ENCODE peak calls at places on chromosomes 12 and 14, in seven cellular contexts. One of them, this sample, is unnamed.

GRCh38 chr12:34625116-34625515 is 602.8 kb downstream of the ALG10 start:
- DNase-seq in neural progenitor cell: no peak
- DNase-seq in transverse colon: no peak
- DNase-seq in body of pancreas: no peak
- DNase-seq in mucosa of descending colon: no peak
- DNase-seq in heart left ventricle: no peak
- DNase-seq in activated B cell treated with CpG ODN at 0.5 μM for 24 hours: no peak
- DNase-seq in this sample: no peak

GRCh38 chr12:51592034-51592705 is 1.1 kb downstream of the SCN8A start:
- DNase-seq in neural progenitor cell: peak
- DNase-seq in mucosa of descending colon: no peak
- DNase-seq in transverse colon: no peak
- DNase-seq in body of pancreas: no peak
- DNase-seq in activated B cell treated with CpG ODN at 0.5 μM for 24 hours: no peak
- DNase-seq in heart left ventricle: no peak
- DNase-seq in this sample: no peak

GRCh38 chr14:22973217-22974032 is 8.9 kb downstream of the AJUBA start:
- DNase-seq in body of pancreas: peak
- DNase-seq in transverse colon: peak
- DNase-seq in heart left ventricle: no peak
- DNase-seq in mucosa of descending colon: no peak
- DNase-seq in activated B cell treated with CpG ODN at 0.5 μM for 24 hours: no peak
- DNase-seq in neural progenitor cell: peak
- DNase-seq in this sample: peak

GRCh38 chr12:95574030-95574429 is 22.8 kb upstream of the USP44 start:
- DNase-seq in activated B cell treated with CpG ODN at 0.5 μM for 24 hours: peak
- DNase-seq in body of pancreas: no peak
- DNase-seq in heart left ventricle: no peak
- DNase-seq in mucosa of descending colon: no peak
- DNase-seq in neural progenitor cell: peak
- DNase-seq in transverse colon: no peak
- DNase-seq in this sample: no peak

GRCh38 chr12:46452061-46452615 is 79.6 kb upstream of the SLC38A2 start:
- DNase-seq in body of pancreas: no peak
- DNase-seq in neural progenitor cell: no peak
- DNase-seq in activated B cell treated with CpG ODN at 0.5 μM for 24 hours: no peak
- DNase-seq in transverse colon: no peak
- DNase-seq in heart left ventricle: no peak
- DNase-seq in mucosa of descending colon: no peak
- DNase-seq in this sample: no peak

GRCh38 chr12:2360630-2361170 is 307.9 kb downstream of the CACNA1C start:
- DNase-seq in activated B cell treated with CpG ODN at 0.5 μM for 24 hours: no peak
- DNase-seq in mucosa of descending colon: no peak
- DNase-seq in transverse colon: no peak
- DNase-seq in body of pancreas: no peak
- DNase-seq in heart left ventricle: no peak
- DNase-seq in neural progenitor cell: no peak
- DNase-seq in this sample: no peak

GRCh38 chr14:54182419-54183040 is 214.3 kb upstream of the CDKN3 start:
- DNase-seq in activated B cell treated with CpG ODN at 0.5 μM for 24 hours: no peak
- DNase-seq in neural progenitor cell: no peak
- DNase-seq in heart left ventricle: no peak
- DNase-seq in body of pancreas: no peak
- DNase-seq in mucosa of descending colon: no peak
- DNase-seq in transverse colon: no peak
- DNase-seq in this sample: no peak

GRCh38 chr12:48004039-48004940 is at the start of gene COL2A1:
- DNase-seq in neural progenitor cell: peak
- DNase-seq in activated B cell treated with CpG ODN at 0.5 μM for 24 hours: no peak
- DNase-seq in heart left ventricle: no peak
- DNase-seq in mucosa of descending colon: no peak
- DNase-seq in transverse colon: no peak
- DNase-seq in body of pancreas: peak
- DNase-seq in this sample: no peak

GRCh38 chr12:75341873-75342272 is 7.4 kb downstream of the GLIPR1L1 start:
- DNase-seq in transverse colon: no peak
- DNase-seq in activated B cell treated with CpG ODN at 0.5 μM for 24 hours: no peak
- DNase-seq in mucosa of descending colon: no peak
- DNase-seq in heart left ventricle: no peak
- DNase-seq in neural progenitor cell: no peak
- DNase-seq in body of pancreas: no peak
- DNase-seq in this sample: no peak

GRCh38 chr12:6332459-6332858 is 9.4 kb downstream of the TNFRSF1A start:
- DNase-seq in activated B cell treated with CpG ODN at 0.5 μM for 24 hours: no peak
- DNase-seq in transverse colon: no peak
- DNase-seq in mucosa of descending colon: no peak
- DNase-seq in neural progenitor cell: no peak
- DNase-seq in body of pancreas: no peak
- DNase-seq in heart left ventricle: no peak
- DNase-seq in this sample: no peak

GRCh38 chr12:49548822-49549648 is 10.2 kb downstream of the KCNH3 start:
- DNase-seq in neural progenitor cell: peak
- DNase-seq in heart left ventricle: peak
- DNase-seq in transverse colon: peak
- DNase-seq in activated B cell treated with CpG ODN at 0.5 μM for 24 hours: peak
- DNase-seq in mucosa of descending colon: no peak
- DNase-seq in body of pancreas: no peak
- DNase-seq in this sample: no peak

GRCh38 chr14:74941676-74942097 is 13.7 kb downstream of the PGF start:
- DNase-seq in activated B cell treated with CpG ODN at 0.5 μM for 24 hours: peak
- DNase-seq in transverse colon: peak
- DNase-seq in mucosa of descending colon: peak
- DNase-seq in heart left ventricle: peak
- DNase-seq in neural progenitor cell: no peak
- DNase-seq in body of pancreas: no peak
- DNase-seq in this sample: no peak

GRCh38 chr12:7141351-7142005 is 11.3 kb downstream of the CLSTN3 start:
- DNase-seq in mucosa of descending colon: no peak
- DNase-seq in activated B cell treated with CpG ODN at 0.5 μM for 24 hours: no peak
- DNase-seq in transverse colon: no peak
- DNase-seq in neural progenitor cell: no peak
- DNase-seq in heart left ventricle: no peak
- DNase-seq in body of pancreas: no peak
- DNase-seq in this sample: no peak

GRCh38 chr12:127272864-127273263 is 994.1 kb upstream of the TMEM132C start:
- DNase-seq in transverse colon: no peak
- DNase-seq in activated B cell treated with CpG ODN at 0.5 μM for 24 hours: no peak
- DNase-seq in body of pancreas: no peak
- DNase-seq in heart left ventricle: no peak
- DNase-seq in neural progenitor cell: no peak
- DNase-seq in mucosa of descending colon: no peak
- DNase-seq in this sample: no peak

GRCh38 chr12:111034148-111034910 is 114.0 kb upstream of the MYL2 start:
- DNase-seq in body of pancreas: no peak
- DNase-seq in heart left ventricle: no peak
- DNase-seq in mucosa of descending colon: no peak
- DNase-seq in transverse colon: no peak
- DNase-seq in neural progenitor cell: peak
- DNase-seq in activated B cell treated with CpG ODN at 0.5 μM for 24 hours: no peak
- DNase-seq in this sample: no peak

GRCh38 chr12:111031956-111032919 is 111.9 kb upstream of the MYL2 start:
- DNase-seq in neural progenitor cell: no peak
- DNase-seq in mucosa of descending colon: no peak
- DNase-seq in transverse colon: no peak
- DNase-seq in body of pancreas: no peak
- DNase-seq in activated B cell treated with CpG ODN at 0.5 μM for 24 hours: no peak
- DNase-seq in heart left ventricle: no peak
- DNase-seq in this sample: no peak

GRCh38 chr12:111035578-111036301 is 115.4 kb upstream of the MYL2 start:
- DNase-seq in body of pancreas: no peak
- DNase-seq in heart left ventricle: no peak
- DNase-seq in transverse colon: no peak
- DNase-seq in activated B cell treated with CpG ODN at 0.5 μM for 24 hours: no peak
- DNase-seq in neural progenitor cell: peak
- DNase-seq in mucosa of descending colon: no peak
- DNase-seq in this sample: no peak

GRCh38 chr12:111034911-111035577 is 114.7 kb upstream of the MYL2 start:
- DNase-seq in heart left ventricle: no peak
- DNase-seq in body of pancreas: no peak
- DNase-seq in mucosa of descending colon: no peak
- DNase-seq in transverse colon: no peak
- DNase-seq in activated B cell treated with CpG ODN at 0.5 μM for 24 hours: no peak
- DNase-seq in neural progenitor cell: peak
- DNase-seq in this sample: no peak

GRCh38 chr12:111033281-111034147 is 113.1 kb upstream of the MYL2 start:
- DNase-seq in mucosa of descending colon: no peak
- DNase-seq in activated B cell treated with CpG ODN at 0.5 μM for 24 hours: no peak
- DNase-seq in heart left ventricle: no peak
- DNase-seq in body of pancreas: no peak
- DNase-seq in transverse colon: no peak
- DNase-seq in neural progenitor cell: peak
- DNase-seq in this sample: no peak
- TF ChIP-seq CTCF in mucosa of descending colon: no peak
- TF ChIP-seq CTCF in activated B cell treated with CpG ODN at 0.5 μM for 24 hours: no peak
- TF ChIP-seq CTCF in heart left ventricle: no peak
- TF ChIP-seq CTCF in body of pancreas: no peak
- TF ChIP-seq CTCF in transverse colon: no peak
- TF ChIP-seq CTCF in neural progenitor cell: peak
- TF ChIP-seq CTCF in this sample: peak

GRCh38 chr14:36524874-36525745 is 5.1 kb upstream of the NKX2-1 start:
- DNase-seq in neural progenitor cell: peak
- DNase-seq in body of pancreas: peak
- DNase-seq in transverse colon: peak
- DNase-seq in activated B cell treated with CpG ODN at 0.5 μM for 24 hours: no peak
- DNase-seq in mucosa of descending colon: peak
- DNase-seq in heart left ventricle: no peak
- DNase-seq in this sample: no peak
- TF ChIP-seq CTCF in neural progenitor cell: peak
- TF ChIP-seq CTCF in body of pancreas: no peak
- TF ChIP-seq CTCF in transverse colon: peak
- TF ChIP-seq CTCF in activated B cell treated with CpG ODN at 0.5 μM for 24 hours: no peak
- TF ChIP-seq CTCF in mucosa of descending colon: peak
- TF ChIP-seq CTCF in heart left ventricle: peak
- TF ChIP-seq CTCF in this sample: peak

GRCh38 chr12:14729586-14729985 is 33.2 kb upstream of the GUCY2C start:
- DNase-seq in activated B cell treated with CpG ODN at 0.5 μM for 24 hours: no peak
- DNase-seq in heart left ventricle: no peak
- DNase-seq in neural progenitor cell: no peak
- DNase-seq in body of pancreas: no peak
- DNase-seq in mucosa of descending colon: no peak
- DNase-seq in transverse colon: no peak
- DNase-seq in this sample: no peak

DNA sequence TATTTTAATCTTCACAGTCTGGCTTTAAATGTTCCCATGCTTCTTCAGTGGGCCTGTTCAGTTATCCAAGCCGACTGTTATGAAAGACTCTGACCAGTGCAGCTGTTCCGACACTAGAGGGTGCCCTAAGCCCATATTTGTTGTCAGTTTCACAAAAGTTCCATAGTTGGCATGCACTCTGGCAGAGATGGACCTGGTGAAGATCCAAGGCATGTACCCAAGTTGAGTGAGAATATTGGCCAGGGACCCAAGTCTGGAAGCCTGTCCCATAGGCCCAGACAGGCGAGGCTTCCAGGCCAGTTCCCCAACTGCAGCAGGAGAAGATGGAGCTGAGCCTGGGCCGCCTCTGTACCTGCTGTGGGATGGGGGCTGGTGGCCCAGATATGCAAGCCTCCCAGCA is 27.4 kb upstream of the GUCY2C start:
- DNase-seq in activated B cell treated with CpG ODN at 0.5 μM for 24 hours: no peak
- DNase-seq in neural progenitor cell: peak
- DNase-seq in heart left ventricle: peak
- DNase-seq in mucosa of descending colon: peak
- DNase-seq in body of pancreas: peak
- DNase-seq in transverse colon: peak
- DNase-seq in this sample: no peak
- TF ChIP-seq CTCF in activated B cell treated with CpG ODN at 0.5 μM for 24 hours: peak
- TF ChIP-seq CTCF in neural progenitor cell: peak
- TF ChIP-seq CTCF in heart left ventricle: peak
- TF ChIP-seq CTCF in mucosa of descending colon: peak
- TF ChIP-seq CTCF in body of pancreas: peak
- TF ChIP-seq CTCF in transverse colon: peak
- TF ChIP-seq CTCF in this sample: peak

GRCh38 chr14:104576607-104577332 is 2.8 kb upstream of the C14orf180 start:
- DNase-seq in transverse colon: peak
- DNase-seq in activated B cell treated with CpG ODN at 0.5 μM for 24 hours: no peak
- DNase-seq in body of pancreas: peak
- DNase-seq in heart left ventricle: no peak
- DNase-seq in neural progenitor cell: no peak
- DNase-seq in mucosa of descending colon: peak
- DNase-seq in this sample: no peak
- TF ChIP-seq CTCF in transverse colon: no peak
- TF ChIP-seq CTCF in activated B cell treated with CpG ODN at 0.5 μM for 24 hours: no peak
- TF ChIP-seq CTCF in body of pancreas: no peak
- TF ChIP-seq CTCF in heart left ventricle: no peak
- TF ChIP-seq CTCF in neural progenitor cell: no peak
- TF ChIP-seq CTCF in mucosa of descending colon: no peak
- TF ChIP-seq CTCF in this sample: no peak

DNA sequence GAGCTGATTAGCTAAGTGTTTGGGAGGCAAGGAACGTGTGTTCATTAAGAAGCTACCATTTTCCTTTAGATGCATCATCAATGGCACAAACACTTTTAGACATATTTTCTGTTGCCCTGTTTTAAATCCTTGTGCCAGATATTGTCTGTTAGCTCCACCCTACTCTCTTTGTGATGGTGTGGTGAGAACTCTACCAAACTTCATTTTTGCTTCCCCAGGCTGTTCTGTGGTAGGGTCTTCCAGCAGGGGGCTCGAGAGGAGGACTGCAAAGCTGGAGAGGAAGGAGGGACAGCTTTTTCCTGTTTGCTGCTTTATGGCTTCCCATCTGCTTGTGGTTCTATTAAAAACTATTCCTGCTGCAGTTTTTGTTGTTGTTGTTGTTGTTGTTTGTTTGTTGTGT is 23.8 kb upstream of the STRAP start:
- DNase-seq in heart left ventricle: no peak
- DNase-seq in neural progenitor cell: peak
- DNase-seq in activated B cell treated with CpG ODN at 0.5 μM for 24 hours: no peak
- DNase-seq in transverse colon: no peak
- DNase-seq in body of pancreas: no peak
- DNase-seq in mucosa of descending colon: no peak
- DNase-seq in this sample: no peak
- TF ChIP-seq CTCF in heart left ventricle: no peak
- TF ChIP-seq CTCF in neural progenitor cell: peak
- TF ChIP-seq CTCF in activated B cell treated with CpG ODN at 0.5 μM for 24 hours: no peak
- TF ChIP-seq CTCF in transverse colon: no peak
- TF ChIP-seq CTCF in body of pancreas: no peak
- TF ChIP-seq CTCF in mucosa of descending colon: no peak
- TF ChIP-seq CTCF in this sample: peak

GRCh38 chr14:96051642-96052540 is 12.7 kb downstream of the C14orf132 start:
- DNase-seq in body of pancreas: no peak
- DNase-seq in transverse colon: no peak
- DNase-seq in mucosa of descending colon: no peak
- DNase-seq in activated B cell treated with CpG ODN at 0.5 μM for 24 hours: no peak
- DNase-seq in neural progenitor cell: peak
- DNase-seq in heart left ventricle: no peak
- DNase-seq in this sample: no peak
- TF ChIP-seq CTCF in body of pancreas: no peak
- TF ChIP-seq CTCF in transverse colon: no peak
- TF ChIP-seq CTCF in mucosa of descending colon: no peak
- TF ChIP-seq CTCF in activated B cell treated with CpG ODN at 0.5 μM for 24 hours: no peak
- TF ChIP-seq CTCF in neural progenitor cell: peak
- TF ChIP-seq CTCF in heart left ventricle: no peak
- TF ChIP-seq CTCF in this sample: peak

This sample was measured in D721Med.